ENCODE peak calls at places on chromosomes 4 and X, in eight cellular contexts. E is RWPE1; K is COR-L47; X is activated CD8-positive, alpha-beta memory T cell treated with anti-CD3 and anti-CD28 coated beads, Interleukin-2, amount 50 U/mL, for 48 hours; S is EL; L is NAMALWA; C is tibial artery; H is mucosa of descending colon. G is an unnamed sample.

GRCh38 chrX:23332101-23332887 is 2.4 kb upstream of the PTCHD1 start:
- DNase-seq in E (no peak), K (no peak), X (no peak), S (no peak), L (no peak), C (no peak), H (no peak), G (no peak)

GRCh38 chr4:8245879-8246833 is 23.4 kb upstream of the HTRA3 start:
- DNase-seq in E (no peak), K (no peak), X (no peak), S (no peak), L (no peak), C (no peak), H (no peak), G (peak)

GRCh38 chrX:9327747-9328145 is 137.1 kb upstream of the TBL1X start:
- DNase-seq in E (peak), K (no peak), X (no peak), S (peak), L (no peak), C (no peak), H (no peak), G (no peak)

GRCh38 chr4:26183017-26183416 is 137.8 kb upstream of the RBPJ start:
- DNase-seq in E (peak), K (no peak), X (no peak), S (peak), L (no peak), C (no peak), H (no peak), G (no peak)

GRCh38 chr4:65983062-65983461 is 312.8 kb upstream of the EPHA5 start:
- DNase-seq in E (no peak), K (no peak), X (no peak), S (no peak), L (no peak), C (no peak), H (no peak), G (no peak)

GRCh38 chr4:11424000-11424399 is 4.7 kb downstream of the HS3ST1 start:
- DNase-seq in E (peak), K (peak), X (no peak), S (no peak), L (peak), C (no peak), H (peak), G (no peak)

GRCh38 chrX:81202413-81202794 is 502 bp downstream of the SH3BGRL start:
- DNase-seq in E (no peak), K (no peak), X (no peak), S (peak), L (peak), C (no peak), H (peak), G (no peak)

GRCh38 chrX:97397371-97397770 is 513.7 kb downstream of the RPA4 start:
- DNase-seq in E (no peak), K (no peak), X (no peak), S (peak), L (no peak), C (no peak), H (no peak), G (no peak)

GRCh38 chr4:68948044-68948743 is 3.4 kb downstream of the UGT2A3 start:
- DNase-seq in E (no peak), K (no peak), X (no peak), S (no peak), L (no peak), C (no peak), H (no peak), G (no peak)

GRCh38 chrX:153981771-153982533 is 9.4 kb downstream of the TMEM187 start:
- DNase-seq in E (no peak), K (no peak), X (peak), S (no peak), L (no peak), C (peak), H (peak), G (peak)

GRCh38 chrX:57156397-57157049 is 19.3 kb upstream of the SPIN2A start:
- DNase-seq in E (no peak), K (no peak), X (no peak), S (peak), L (no peak), C (no peak), H (peak), G (no peak)